ENCODE peak calls at places on chromosomes 12 and 14, in seven cellular contexts. A, V, E, O, Q, X and K are unnamed samples.

GRCh38 chr14:94040247-94040646 is 14.1 kb downstream of the OTUB2 start:
- DNase-seq in A (no peak), V (no peak), E (no peak), O (no peak), Q (no peak), X (no peak), K (no peak)

GRCh38 chr14:103726474-103726873 is 10.9 kb downstream of the ZFYVE21 start:
- DNase-seq in A (no peak), V (no peak), E (no peak), O (no peak), Q (no peak), X (no peak), K (no peak)

GRCh38 chr12:106898001-106898966 is 57.4 kb upstream of the TMEM263 start:
- DNase-seq in A (no peak), V (no peak), E (peak; percentile 38), O (peak; percentile 41), Q (no peak), X (no peak), K (peak; percentile 84)

GRCh38 chr14:78519863-78520262 is 349.7 kb downstream of the NRXN3 start:
- DNase-seq in A (no peak), V (no peak), E (peak; percentile 24), O (peak; percentile 57), Q (peak; percentile 1), X (peak; percentile 7), K (peak; percentile 7)

GRCh38 chr12:57718641-57719528 is 19.7 kb downstream of the AGAP2 start:
- DNase-seq in A (no peak), V (no peak), E (no peak), O (no peak), Q (no peak), X (no peak), K (peak; percentile 55)

GRCh38 chr12:94714378-94714777 is 64.0 kb upstream of the TMCC3 start:
- DNase-seq in A (no peak), V (no peak), E (no peak), O (no peak), Q (peak; percentile 86), X (no peak), K (no peak)

GRCh38 chr14:86777950-86778602 is 1214.9 kb downstream of the GALC start:
- DNase-seq in A (no peak), V (no peak), E (no peak), O (no peak), Q (peak; percentile 49), X (no peak), K (no peak)

GRCh38 chr12:123250471-123251383 is 17.5 kb downstream of the MTRFR start:
- DNase-seq in A (peak; percentile 71), V (no peak), E (peak; percentile 94), O (peak; percentile 95), Q (peak; percentile 92), X (no peak), K (no peak)

GRCh38 chr12:115370650-115371049 is 686.7 kb upstream of the TBX3 start:
- DNase-seq in A (no peak), V (no peak), E (no peak), O (no peak), Q (no peak), X (no peak), K (peak; percentile 47)

GRCh38 chr14:63091394-63091996 is 46.2 kb upstream of the KCNH5 start:
- DNase-seq in A (no peak), V (no peak), E (no peak), O (no peak), Q (no peak), X (no peak), K (no peak)

GRCh38 chr14:68705741-68706283 is 87.1 kb downstream of the ZFP36L1 start:
- DNase-seq in A (no peak), V (no peak), E (peak; percentile 89), O (peak; percentile 88), Q (peak; percentile 90), X (no peak), K (no peak)

GRCh38 chr12:120584343-120585149 is 3.3 kb upstream of the POP5 start:
- DNase-seq in A (peak; percentile 29), V (no peak), E (peak; percentile 79), O (peak; percentile 56), Q (peak; percentile 18), X (peak; percentile 31), K (no peak)

GRCh38 chr14:29461131-29461530 is 466.5 kb downstream of the PRKD1 start:
- DNase-seq in A (no peak), V (no peak), E (no peak), O (no peak), Q (no peak), X (no peak), K (no peak)

GRCh38 chr14:89303452-89304435 is 113.3 kb downstream of the FOXN3 start:
- DNase-seq in A (no peak), V (peak; percentile 28), E (peak; percentile 57), O (peak; percentile 51), Q (peak; percentile 3), X (peak; percentile 80), K (no peak)

GRCh38 chr12:56808954-56809353 is 45.8 kb downstream of the HSD17B6 start:
- DNase-seq in A (no peak), V (no peak), E (no peak), O (no peak), Q (no peak), X (no peak), K (no peak)

GRCh38 chr12:116318738-116319050 is 41.2 kb upstream of the MED13L start:
- DNase-seq in A (no peak), V (no peak), E (no peak), O (no peak), Q (no peak), X (no peak), K (no peak)

GRCh38 chr12:40963761-40964160 is 224.4 kb upstream of the PDZRN4 start:
- DNase-seq in A (no peak), V (no peak), E (no peak), O (no peak), Q (no peak), X (no peak), K (no peak)

GRCh38 chr14:30998100-30998706 is 27.2 kb upstream of the AP4S1 start:
- DNase-seq in A (no peak), V (no peak), E (no peak), O (no peak), Q (peak; percentile 71), X (no peak), K (no peak)

GRCh38 chr12:12705833-12706520 is 10.0 kb upstream of the GPR19 start:
- DNase-seq in A (no peak), V (no peak), E (no peak), O (peak; percentile 52), Q (no peak), X (no peak), K (no peak)

GRCh38 chr14:77923131-77923933 is 123.4 kb downstream of the ADCK1 start:
- DNase-seq in A (no peak), V (no peak), E (no peak), O (no peak), Q (no peak), X (no peak), K (no peak)

GRCh38 chr12:70831538-70831937 is 89.0 kb downstream of the PTPRR start:
- DNase-seq in A (no peak), V (no peak), E (no peak), O (no peak), Q (peak; percentile 41), X (no peak), K (no peak)

GRCh38 chr14:35385042-35385839 is 19.3 kb downstream of the NFKBIA start:
- DNase-seq in A (peak; percentile 56), V (no peak), E (peak; percentile 77), O (peak; percentile 74), Q (peak; percentile 42), X (peak; percentile 88), K (peak; percentile 96)

GRCh38 chr14:41532255-41532654 is 74.4 kb upstream of the LRFN5 start:
- DNase-seq in A (no peak), V (no peak), E (no peak), O (no peak), Q (no peak), X (no peak), K (no peak)

GRCh38 chr12:6089041-6089823 is 35.2 kb downstream of the VWF start:
- DNase-seq in A (no peak), V (no peak), E (no peak), O (no peak), Q (peak; percentile 91), X (no peak), K (no peak)

GRCh38 chr12:106759526-106760183 is 14.8 kb upstream of the RIC8B start:
- DNase-seq in A (no peak), V (no peak), E (no peak), O (no peak), Q (no peak), X (no peak), K (no peak)

GRCh38 chr14:105195533-105196227 is 14.6 kb upstream of the NUDT14 start:
- DNase-seq in A (no peak), V (no peak), E (no peak), O (no peak), Q (no peak), X (no peak), K (no peak)
- H3K4me1 ChIP-seq in A (peaks cover 35% of the 10 kb centered on the region), V (peaks cover 5% of the 10 kb centered on the region), E (no peaks in the 10 kb centered on the region), O (peaks cover 16% of the 10 kb centered on the region), Q (peaks cover 11% of the 10 kb centered on the region), X (peaks cover 89% of the 10 kb centered on the region), K (peaks cover 57% of the 10 kb centered on the region)

GRCh38 chr14:106681161-106681955 is 1155.0 kb downstream of the TMEM121 start:
- DNase-seq in A (no peak), V (no peak), E (no peak), O (no peak), Q (no peak), X (no peak), K (peak; percentile 45)
- H3K9me3 ChIP-seq in A (no peaks in the 10 kb centered on the region), V (no peaks in the 10 kb centered on the region), E (no peaks in the 10 kb centered on the region), O (no peaks in the 10 kb centered on the region), Q (peaks cover 5% of the 10 kb centered on the region), X (no peaks in the 10 kb centered on the region), K (no peaks in the 10 kb centered on the region)

GRCh38 chr14:59310644-59311043 is 122.2 kb downstream of the DAAM1 start:
- DNase-seq in A (no peak), V (no peak), E (no peak), O (no peak), Q (no peak), X (no peak), K (no peak)

GRCh38 chr14:59309291-59309900 is 120.9 kb downstream of the DAAM1 start:
- DNase-seq in A (no peak), V (no peak), E (no peak), O (no peak), Q (no peak), X (no peak), K (no peak)

GRCh38 chr14:59305836-59306555 is 117.5 kb downstream of the DAAM1 start:
- DNase-seq in A (no peak), V (no peak), E (no peak), O (no peak), Q (no peak), X (no peak), K (no peak)

GRCh38 chr14:59306775-59307174 is 118.3 kb downstream of the DAAM1 start:
- DNase-seq in A (no peak), V (no peak), E (no peak), O (no peak), Q (peak; percentile 92), X (no peak), K (no peak)

DNA sequence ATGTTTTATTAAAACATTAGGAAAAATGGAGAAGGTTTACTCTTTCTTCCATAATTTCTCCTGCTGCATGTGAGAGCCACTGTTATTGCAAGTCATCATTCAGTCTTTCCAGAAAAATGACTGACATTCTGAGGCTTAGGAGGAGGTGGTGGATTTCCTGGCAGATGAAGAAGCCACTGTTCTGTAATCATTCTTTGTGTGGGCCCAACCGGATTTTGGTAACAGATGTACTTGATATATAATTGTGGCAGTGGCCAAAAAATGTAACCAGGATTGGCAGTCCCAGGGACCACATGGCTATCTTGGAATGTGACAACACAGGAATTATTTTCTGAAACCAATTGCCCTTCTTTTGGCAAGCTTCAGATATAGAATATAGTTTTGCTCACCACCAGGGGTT is 120.2 kb downstream of the DAAM1 start:
- DNase-seq in A (no peak), V (no peak), E (no peak), O (no peak), Q (no peak), X (no peak), K (no peak)
- H3K4me3 ChIP-seq in A (no peak overlapping the region), V (no peak overlapping the region), E (no peak overlapping the region), O (no peak overlapping the region), Q (no peak overlapping the region), X (no peak overlapping the region), K (no peak overlapping the region)

GRCh38 chr14:90504643-90505042 is 107.8 kb downstream of the CALM1 start:
- DNase-seq in A (no peak), V (no peak), E (no peak), O (no peak), Q (no peak), X (no peak), K (no peak)
- H3K4me1 ChIP-seq in A (peaks cover 42% of the 10 kb centered on the region), V (no peaks in the 10 kb centered on the region), E (peaks cover 2% of the 10 kb centered on the region), O (peaks cover 7% of the 10 kb centered on the region), Q (peaks cover 6% of the 10 kb centered on the region), X (peaks cover 8% of the 10 kb centered on the region), K (peaks cover 4% of the 10 kb centered on the region)